ENCODE peak calls at places on chromosomes 6 and 20, in six cellular contexts. O is heart left ventricle, L is cardiac muscle cell, S is BJ, U is fibroblast of lung, E is dorsolateral prefrontal cortex. D is an unnamed sample.

GRCh38 chr20:39893013-39893685 is 795.9 kb downstream of the MAFB start:
- DNase-seq in O (no peak), L (no peak), S (peak; percentile 60), U (peak; percentile 82), E (no peak), D (no peak)

GRCh38 chr6:144897441-144897921 is 612.3 kb downstream of the UTRN start:
- DNase-seq in O (no peak), L (no peak), S (peak; percentile 94), U (peak; percentile 53), E (no peak), D (peak; percentile 85)

GRCh38 chr20:47441774-47442150 is 59.9 kb upstream of the NCOA3 start:
- DNase-seq in O (no peak), L (no peak), S (no peak), U (no peak), E (no peak), D (no peak)

GRCh38 chr6:77837034-77837784 is 184.4 kb downstream of the MEI4 start:
- DNase-seq in O (no peak), L (no peak), S (no peak), U (no peak), E (no peak), D (no peak)

GRCh38 chr6:46324706-46325105 is 153.9 kb upstream of the ENPP5 start:
- DNase-seq in O (no peak), L (no peak), S (no peak), U (no peak), E (no peak), D (no peak)

GRCh38 chr6:119142637-119143036 is 64.2 kb upstream of the FAM184A start:
- DNase-seq in O (no peak), L (no peak), S (no peak), U (no peak), E (no peak), D (no peak)

GRCh38 chr6:90610671-90611542 is 24.0 kb upstream of the MAP3K7 start:
- DNase-seq in O (peak; percentile 63), L (peak; percentile 61), S (no peak), U (peak; percentile 27), E (peak; percentile 42), D (no peak)

GRCh38 chr6:31559958-31560696 is 12.0 kb upstream of the LTA start:
- DNase-seq in O (peak; percentile 87), L (no peak), S (no peak), U (peak; percentile 37), E (no peak), D (no peak)

GRCh38 chr20:6583134-6583738 is 184.2 kb upstream of the BMP2 start:
- DNase-seq in O (peak; percentile 32), L (peak; percentile 79), S (no peak), U (peak; percentile 75), E (no peak), D (no peak)

GRCh38 chr6:14149053-14149746 is 31.6 kb downstream of the CD83 start:
- DNase-seq in O (no peak), L (no peak), S (no peak), U (no peak), E (no peak), D (no peak)

GRCh38 chr6:30717129-30717844 is at the start of gene MDC1:
- DNase-seq in O (peak; percentile 100), L (peak; percentile 100), S (peak; percentile 99), U (peak; percentile 100), E (peak; percentile 100), D (peak; percentile 100)

GRCh38 chr6:144749263-144749662 is 464.1 kb downstream of the UTRN start:
- DNase-seq in O (no peak), L (no peak), S (no peak), U (no peak), E (no peak), D (no peak)

GRCh38 chr20:50366270-50367103 is 143.7 kb upstream of the PTPN1 start:
- DNase-seq in O (peak; percentile 62), L (no peak), S (no peak), U (peak; percentile 95), E (no peak), D (peak; percentile 8)

GRCh38 chr6:135043364-135043763 is 11.3 kb downstream of the HBS1L start:
- DNase-seq in O (no peak), L (no peak), S (no peak), U (no peak), E (no peak), D (no peak)

GRCh38 chr6:122722746-122723145 is 56.8 kb upstream of the FABP7 start:
- DNase-seq in O (no peak), L (no peak), S (no peak), U (peak; percentile 16), E (no peak), D (no peak)

GRCh38 chr6:100593522-100593921 is 128.8 kb upstream of the SIM1 start:
- DNase-seq in O (no peak), L (no peak), S (no peak), U (peak; percentile 9), E (no peak), D (no peak)

GRCh38 chr6:36432151-36432633 is 10.5 kb downstream of the PXT1 start:
- DNase-seq in O (no peak), L (no peak), S (peak; percentile 60), U (no peak), E (no peak), D (no peak)

GRCh38 chr6:49118475-49118874 is 344.6 kb downstream of the MMUT start:
- DNase-seq in O (no peak), L (no peak), S (no peak), U (no peak), E (no peak), D (no peak)

GRCh38 chr6:142796571-142796970 is 148.4 kb downstream of the HIVEP2 start:
- DNase-seq in O (no peak), L (peak; percentile 49), S (no peak), U (peak; percentile 31), E (no peak), D (peak; percentile 83)

GRCh38 chr20:48704761-48705160 is 123.0 kb downstream of the PREX1 start:
- DNase-seq in O (no peak), L (no peak), S (no peak), U (no peak), E (no peak), D (no peak)

GRCh38 chr6:77650098-77650663 is 2.7 kb upstream of the MEI4 start:
- DNase-seq in O (peak; percentile 40), L (peak; percentile 73), S (no peak), U (no peak), E (no peak), D (no peak)

GRCh38 chr6:25014806-25015560 is 79.2 kb upstream of the RIPOR2 start:
- DNase-seq in O (no peak), L (no peak), S (peak; percentile 73), U (peak; percentile 82), E (peak; percentile 43), D (peak; percentile 43)

GRCh38 chr6:31049518-31049917 is 39.2 kb downstream of the MUC22 start:
- DNase-seq in O (no peak), L (no peak), S (no peak), U (peak; percentile 17), E (no peak), D (no peak)

GRCh38 chr6:19836799-19837510 is at the start of gene ID4:
- DNase-seq in O (peak; percentile 95), L (peak; percentile 99), S (peak; percentile 74), U (peak; percentile 91), E (peak; percentile 90), D (peak; percentile 90)

GRCh38 chr6:154164397-154164796 is 125.4 kb downstream of the OPRM1 start:
- DNase-seq in O (no peak), L (no peak), S (no peak), U (peak; percentile 98), E (peak; percentile 75), D (peak; percentile 74)

GRCh38 chr20:46894971-46895905 is 595 bp downstream of the EYA2 start:
- DNase-seq in O (no peak), L (peak; percentile 64), S (no peak), U (peak; percentile 19), E (no peak), D (no peak)

GRCh38 chr6:6912841-6913240 is 194.9 kb upstream of the RREB1 start:
- DNase-seq in O (no peak), L (no peak), S (no peak), U (peak; percentile 64), E (no peak), D (no peak)

GRCh38 chr20:3406481-3407425 is 716 bp downstream of the DNAAF9 start:
- DNase-seq in O (peak; percentile 37), L (peak; percentile 34), S (no peak), U (peak; percentile 48), E (peak; percentile 52), D (peak; percentile 21)

GRCh38 chr6:158142789-158143188 is 25.3 kb downstream of the SERAC1 start:
- DNase-seq in O (no peak), L (no peak), S (peak; percentile 63), U (peak; percentile 59), E (no peak), D (peak; percentile 49)

GRCh38 chr6:158145940-158146339 is 22.1 kb downstream of the SERAC1 start:
- DNase-seq in O (no peak), L (no peak), S (no peak), U (no peak), E (no peak), D (no peak)

GRCh38 chr6:158149641-158150040 is 18.4 kb downstream of the SERAC1 start:
- DNase-seq in O (no peak), L (no peak), S (no peak), U (peak; percentile 79), E (no peak), D (no peak)

GRCh38 chr6:158143700-158144099 is 24.4 kb downstream of the SERAC1 start:
- DNase-seq in O (no peak), L (no peak), S (no peak), U (peak; percentile 42), E (no peak), D (no peak)
- TF ChIP-seq CTCF in O (peak; percentile 6), L (peak; percentile 32), S (peak; percentile 19), U (peak; percentile 46), E (no peak), D (peak; percentile 26)

GRCh38 chr6:42103753-42104094 is 38.7 kb downstream of the C6orf132 start:
- DNase-seq in O (no peak), L (no peak), S (no peak), U (no peak), E (no peak), D (no peak)
- H3K4me3 ChIP-seq in O (peak overlapping the region; percentile 48), L (no peak overlapping the region), S (no peak overlapping the region), U (no peak overlapping the region), E (no peak overlapping the region), D (no peak overlapping the region)

DNA sequence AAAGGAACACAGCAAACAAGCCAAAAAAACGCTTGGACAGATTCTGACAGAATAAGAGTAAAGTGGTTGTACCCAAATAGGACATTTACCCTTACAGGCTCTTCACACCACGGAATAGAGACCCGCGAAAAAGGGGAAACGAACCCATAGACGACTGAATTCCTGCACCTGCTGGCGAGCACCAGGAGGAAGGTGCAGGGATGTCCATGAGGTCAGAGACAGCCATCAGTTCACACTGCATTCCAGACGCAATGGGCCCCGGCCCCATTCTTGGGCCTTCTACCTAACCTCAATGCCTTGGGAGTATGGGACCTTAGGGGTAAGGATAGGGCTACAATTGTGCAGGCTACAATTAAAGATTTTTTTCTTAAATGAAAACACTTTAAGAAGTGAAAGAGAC is 5.2 kb upstream of the DIDO1 start:
- DNase-seq in O (no peak), L (no peak), S (no peak), U (no peak), E (no peak), D (no peak)
- TF ChIP-seq CTCF in O (no peak), L (no peak), S (no peak), U (no peak), E (no peak), D (no peak)

DNA sequence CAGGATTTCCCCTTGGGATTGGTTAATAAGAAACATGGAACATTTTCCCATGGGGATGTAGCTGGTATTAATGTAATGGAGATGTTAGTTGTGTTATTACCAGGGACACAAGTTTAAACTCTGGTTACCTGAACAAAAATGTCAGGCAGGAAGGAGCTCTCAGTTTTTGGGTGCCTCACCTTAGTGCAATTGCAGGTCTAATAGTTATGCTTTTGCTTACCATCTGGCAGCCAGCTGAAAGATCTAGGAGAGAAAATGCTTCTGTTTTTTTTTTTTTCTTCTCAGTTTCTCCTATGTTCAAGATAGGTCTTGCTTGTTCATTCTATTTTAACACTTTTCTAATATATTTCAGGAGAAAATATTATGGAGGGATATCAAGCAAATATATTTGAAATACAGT is 4.1 kb upstream of the UBE2J1 start:
- DNase-seq in O (no peak), L (no peak), S (no peak), U (no peak), E (no peak), D (no peak)
- H3K4me3 ChIP-seq in O (no peak overlapping the region), L (no peak overlapping the region), S (no peak overlapping the region), U (no peak overlapping the region), E (no peak overlapping the region), D (no peak overlapping the region)